ENCODE peak calls at places on chromosomes 6 and 20, in four cellular contexts. Q, J, L and K are unnamed samples.

GRCh38 chr6:81613606-81614005 is 138.9 kb downstream of the TENT5A start:
- DNase-seq in Q (no peak), J (peak; percentile 25), L (no peak), K (peak; percentile 38)

GRCh38 chr20:37846573-37846972 is 56.4 kb upstream of the VSTM2L start:
- DNase-seq in Q (no peak), J (no peak), L (no peak), K (no peak)

GRCh38 chr20:20017852-20018245 is 687 bp downstream of the NAA20 start:
- DNase-seq in Q (peak; percentile 40), J (no peak), L (no peak), K (no peak)

GRCh38 chr6:148422085-148422484 is 79.4 kb downstream of the SASH1 start:
- DNase-seq in Q (no peak), J (no peak), L (no peak), K (no peak)

GRCh38 chr6:149094934-149095341 is 222.6 kb upstream of the TAB2 start:
- DNase-seq in Q (no peak), J (no peak), L (no peak), K (no peak)

GRCh38 chr6:10099086-10099499 is 315.8 kb downstream of the TFAP2A start:
- DNase-seq in Q (no peak), J (no peak), L (no peak), K (no peak)

GRCh38 chr6:39389372-39389767 is 66.9 kb upstream of the KCNK16 start:
- DNase-seq in Q (no peak), J (no peak), L (no peak), K (no peak)

GRCh38 chr6:14337157-14337556 is 219.6 kb downstream of the CD83 start:
- DNase-seq in Q (no peak), J (no peak), L (no peak), K (no peak)

GRCh38 chr20:53413188-53413631 is 180.4 kb downstream of the ZNF217 start:
- DNase-seq in Q (peak; percentile 83), J (no peak), L (peak; percentile 78), K (no peak)

GRCh38 chr6:36227379-36228344 is 31.1 kb downstream of the BRPF3 start:
- DNase-seq in Q (no peak), J (no peak), L (no peak), K (no peak)

GRCh38 chr6:32968770-32969684 is 633 bp downstream of the BRD2 start:
- DNase-seq in Q (peak; percentile 95), J (peak; percentile 78), L (peak; percentile 80), K (peak; percentile 88)

GRCh38 chr6:122184260-122184934 is 215.1 kb upstream of the HSF2 start:
- DNase-seq in Q (peak; percentile 16), J (peak; percentile 8), L (no peak), K (peak; percentile 15)